ENCODE peak calls at places on chromosomes 1 and 21, in ten cellular contexts. C is progenitor cell of endocrine pancreas, N is dorsolateral prefrontal cortex, A is A549, B is left lung, P is MCF 10A, M is WTC11, F is Panc1, K is GM12865, Q is IMR-90. J is an unnamed sample.

GRCh38 chr21:17352937-17353655 is 159.7 kb upstream of the CXADR start:
- DNase-seq in C (no peak), N (no peak), A (no peak), B (no peak), P (no peak), M (no peak), F (no peak), K (no peak), Q (no peak), J (no peak)

GRCh38 chr1:66395202-66396061 is 138.5 kb upstream of the SGIP1 start:
- DNase-seq in C (no peak), N (no peak), A (no peak), B (no peak), P (peak; percentile 57), M (no peak), F (no peak), K (peak; percentile 70), Q (peak; percentile 61), J (no peak)

GRCh38 chr21:41923641-41924342 is 30.0 kb downstream of the C2CD2 start:
- DNase-seq in C (no peak), N (no peak), A (no peak), B (no peak), P (no peak), M (no peak), F (no peak), K (no peak), Q (peak; percentile 47), J (no peak)

GRCh38 chr1:173405758-173406344 is 71.3 kb upstream of the PRDX6 start:
- DNase-seq in C (no peak), N (no peak), A (no peak), B (no peak), P (peak; percentile 88), M (no peak), F (no peak), K (no peak), Q (peak; percentile 83), J (no peak)

GRCh38 chr1:12565966-12566352 is 52.1 kb downstream of the DHRS3 start:
- DNase-seq in C (no peak), N (no peak), A (no peak), B (no peak), P (no peak), M (no peak), F (no peak), K (no peak), Q (no peak), J (no peak)

GRCh38 chr1:10528066-10529014 is 53.6 kb downstream of the PEX14 start:
- DNase-seq in C (no peak), N (no peak), A (peak; percentile 49), B (peak; percentile 50), P (peak; percentile 83), M (no peak), F (peak; percentile 92), K (no peak), Q (peak; percentile 93), J (no peak)

GRCh38 chr1:55081905-55082296 is 42.6 kb downstream of the PCSK9 start:
- DNase-seq in C (no peak), N (no peak), A (no peak), B (no peak), P (no peak), M (no peak), F (no peak), K (no peak), Q (peak; percentile 33), J (no peak)

GRCh38 chr1:10217748-10218441 is 7.5 kb downstream of the KIF1B start:
- DNase-seq in C (no peak), N (no peak), A (no peak), B (no peak), P (no peak), M (no peak), F (no peak), K (no peak), Q (no peak), J (no peak)

GRCh38 chr1:60876952-60877351 is 205.4 kb upstream of the NFIA start:
- DNase-seq in C (no peak), N (no peak), A (no peak), B (no peak), P (no peak), M (no peak), F (no peak), K (no peak), Q (no peak), J (no peak)

GRCh38 chr1:171807547-171807946 is 26.1 kb downstream of the METTL13 start:
- DNase-seq in C (no peak), N (no peak), A (no peak), B (no peak), P (no peak), M (no peak), F (no peak), K (no peak), Q (no peak), J (no peak)

GRCh38 chr1:228407118-228408040 is 744 bp upstream of the TRIM11 start:
- DNase-seq in C (no peak), N (peak; percentile 26), A (no peak), B (peak; percentile 28), P (no peak), M (no peak), F (no peak), K (no peak), Q (no peak), J (peak; percentile 15)

GRCh38 chr21:34004013-34004938 is 69.1 kb upstream of the MRPS6 start:
- DNase-seq in C (no peak), N (no peak), A (no peak), B (no peak), P (no peak), M (no peak), F (no peak), K (no peak), Q (peak; percentile 34), J (no peak)

GRCh38 chr1:199489594-199489993 is 537.9 kb upstream of the NR5A2 start:
- DNase-seq in C (no peak), N (no peak), A (no peak), B (no peak), P (no peak), M (no peak), F (no peak), K (peak; percentile 17), Q (no peak), J (no peak)

GRCh38 chr1:30902653-30903290 is 5.8 kb downstream of the SDC3 start:
- DNase-seq in C (no peak), N (no peak), A (no peak), B (no peak), P (no peak), M (no peak), F (no peak), K (no peak), Q (no peak), J (no peak)

GRCh38 chr1:152497273-152497672 is 13.3 kb upstream of the LCE5A start:
- DNase-seq in C (no peak), N (no peak), A (peak; percentile 40), B (no peak), P (peak; percentile 77), M (no peak), F (no peak), K (peak; percentile 9), Q (no peak), J (no peak)
- TF ChIP-seq CTCF in C (no peak), N (no peak), A (peak; percentile 49), B (peak; percentile 14), P (peak; percentile 53), M (no peak), F (peak; percentile 58), K (peak; percentile 27), Q (peak; percentile 11), J (no peak)

GRCh38 chr1:41492341-41492848 is 7.9 kb upstream of the EDN2 start:
- DNase-seq in C (no peak), N (no peak), A (no peak), B (no peak), P (no peak), M (peak; percentile 84), F (no peak), K (peak; percentile 58), Q (no peak), J (no peak)
- TF ChIP-seq CTCF in C (peak; percentile 64), N (no peak), A (peak; percentile 50), B (no peak), P (peak; percentile 60), M (peak; percentile 63), F (peak; percentile 89), K (peak; percentile 76), Q (peak; percentile 44), J (peak; percentile 19)

DNA sequence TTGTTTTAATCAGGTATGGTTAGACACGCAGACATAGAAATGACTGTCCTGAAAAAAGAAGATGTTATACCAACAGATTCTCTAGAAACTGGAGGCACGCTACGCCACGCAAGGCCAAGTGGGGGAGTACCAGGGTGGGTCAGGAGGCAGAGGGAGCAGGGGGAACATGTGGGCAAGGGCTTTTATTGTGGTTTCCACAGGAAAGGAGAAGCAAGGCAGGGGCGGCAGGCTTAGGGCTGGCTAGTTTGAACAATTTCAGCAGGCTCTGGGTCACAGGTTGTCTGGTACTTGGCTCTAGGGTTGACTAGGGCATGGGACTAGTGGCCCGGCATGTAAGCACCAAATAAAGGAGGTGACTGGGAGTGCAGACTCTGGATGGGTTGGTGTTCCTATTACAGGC is 7.2 kb downstream of the MTARC2 start:
- DNase-seq in C (no peak), N (no peak), A (no peak), B (no peak), P (no peak), M (no peak), F (no peak), K (no peak), Q (no peak), J (no peak)
- TF ChIP-seq CTCF in C (no peak), N (no peak), A (no peak), B (no peak), P (no peak), M (no peak), F (no peak), K (no peak), Q (no peak), J (no peak)

DNA sequence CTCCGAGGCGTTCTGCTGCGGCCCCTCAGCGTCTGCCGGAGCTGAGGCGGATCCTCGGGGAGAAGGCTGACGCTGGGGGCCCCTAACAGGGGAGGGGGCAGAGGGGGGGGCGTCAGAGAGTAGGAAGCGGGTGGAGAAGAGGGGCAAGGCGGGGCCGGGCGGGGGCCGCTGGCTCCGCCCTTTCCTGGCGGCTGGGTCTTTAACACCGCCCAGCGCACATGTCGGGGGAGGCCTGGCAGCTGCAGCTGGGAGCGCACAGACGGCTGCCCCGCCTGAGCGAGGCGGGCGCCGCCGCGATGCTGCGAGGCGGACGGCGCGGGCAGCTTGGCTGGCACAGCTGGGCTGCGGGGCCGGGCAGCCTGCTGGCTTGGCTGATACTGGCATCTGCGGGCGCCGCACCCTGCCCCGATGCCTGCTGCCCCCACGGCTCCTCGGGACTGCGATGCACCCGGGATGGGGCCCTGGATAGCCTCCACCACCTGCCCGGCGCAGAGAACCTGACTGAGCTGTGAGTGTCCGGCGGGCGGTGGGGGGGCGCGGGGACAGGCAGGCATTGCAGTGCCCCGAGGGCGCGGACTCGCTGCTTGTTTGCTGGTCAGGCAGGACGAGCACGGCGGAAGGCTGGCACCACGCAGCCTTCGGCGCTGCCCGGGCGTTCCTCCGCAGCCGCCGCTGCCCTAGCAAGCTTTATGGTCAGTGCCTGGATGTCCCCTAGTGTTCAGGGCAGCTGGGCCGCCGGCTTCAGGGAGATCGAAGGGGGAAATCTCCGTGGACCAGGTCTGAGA is at the start of gene NTRK1:
- DNase-seq in C (no peak), N (peak; percentile 60), A (peak; percentile 58), B (no peak), P (peak; percentile 24), M (peak; percentile 67), F (no peak), K (peak; percentile 48), Q (no peak), J (peak; percentile 25)
- TF ChIP-seq CTCF in C (no peak), N (no peak), A (no peak), B (no peak), P (no peak), M (no peak), F (no peak), K (no peak), Q (no peak), J (no peak)

J was measured in natural killer cell.